ENCODE peak calls at places on chromosomes 11 and 22, in seven cellular contexts. One of them, this sample, is unnamed.
A peak's percentile ranks its signal among the peaks of the same experiment; 100 is the strongest.

GRCh38 chr11:6608726-6609501 is 3.1 kb downstream of the TAF10 start:
- DNase-seq in central memory CD8-positive, alpha-beta T cell: no peak
- DNase-seq in mucosa of descending colon: no peak
- DNase-seq in GM23338: no peak
- DNase-seq in hippocampal formation: no peak
- DNase-seq in kidney epithelial cell: no peak
- DNase-seq in amniotic stem cell: no peak
- DNase-seq in this sample: no peak

GRCh38 chr11:115637842-115638241 is 133.6 kb upstream of the CADM1 start:
- DNase-seq in central memory CD8-positive, alpha-beta T cell: no peak
- DNase-seq in mucosa of descending colon: no peak
- DNase-seq in GM23338: no peak
- DNase-seq in hippocampal formation: no peak
- DNase-seq in kidney epithelial cell: no peak
- DNase-seq in amniotic stem cell: no peak
- DNase-seq in this sample: no peak

GRCh38 chr11:121448431-121448941 is 3.6 kb upstream of the SORL1 start:
- DNase-seq in central memory CD8-positive, alpha-beta T cell: no peak
- DNase-seq in mucosa of descending colon: no peak
- DNase-seq in GM23338: no peak
- DNase-seq in hippocampal formation: no peak
- DNase-seq in kidney epithelial cell: no peak
- DNase-seq in amniotic stem cell: no peak
- DNase-seq in this sample: no peak

GRCh38 chr22:49370841-49371301 is 456.8 kb downstream of the BRD1 start:
- DNase-seq in central memory CD8-positive, alpha-beta T cell: no peak
- DNase-seq in mucosa of descending colon: no peak
- DNase-seq in GM23338: no peak
- DNase-seq in hippocampal formation: no peak
- DNase-seq in kidney epithelial cell: no peak
- DNase-seq in amniotic stem cell: no peak
- DNase-seq in this sample: no peak

GRCh38 chr22:46951973-46952372 is 189.5 kb downstream of the TBC1D22A start:
- DNase-seq in central memory CD8-positive, alpha-beta T cell: no peak
- DNase-seq in mucosa of descending colon: no peak
- DNase-seq in GM23338: no peak
- DNase-seq in hippocampal formation: no peak
- DNase-seq in kidney epithelial cell: no peak
- DNase-seq in amniotic stem cell: no peak
- DNase-seq in this sample: no peak

GRCh38 chr11:128497057-128497957 is 90.1 kb downstream of the ETS1 start:
- DNase-seq in central memory CD8-positive, alpha-beta T cell: no peak
- DNase-seq in mucosa of descending colon: no peak
- DNase-seq in GM23338: no peak
- DNase-seq in hippocampal formation: no peak
- DNase-seq in kidney epithelial cell: peak; percentile 91
- DNase-seq in amniotic stem cell: peak; percentile 89
- DNase-seq in this sample: peak; percentile 61

GRCh38 chr11:112661571-112661970 is 299.6 kb upstream of the NCAM1 start:
- DNase-seq in central memory CD8-positive, alpha-beta T cell: no peak
- DNase-seq in mucosa of descending colon: no peak
- DNase-seq in GM23338: no peak
- DNase-seq in hippocampal formation: no peak
- DNase-seq in kidney epithelial cell: no peak
- DNase-seq in amniotic stem cell: no peak
- DNase-seq in this sample: no peak

GRCh38 chr22:43530864-43531201 is 119.0 kb downstream of the MPPED1 start:
- DNase-seq in central memory CD8-positive, alpha-beta T cell: no peak
- DNase-seq in mucosa of descending colon: no peak
- DNase-seq in GM23338: peak; percentile 24
- DNase-seq in hippocampal formation: no peak
- DNase-seq in kidney epithelial cell: no peak
- DNase-seq in amniotic stem cell: no peak
- DNase-seq in this sample: no peak

GRCh38 chr11:103648670-103649400 is 387.6 kb upstream of the DDI1 start:
- DNase-seq in central memory CD8-positive, alpha-beta T cell: no peak
- DNase-seq in mucosa of descending colon: no peak
- DNase-seq in GM23338: no peak
- DNase-seq in hippocampal formation: no peak
- DNase-seq in kidney epithelial cell: no peak
- DNase-seq in amniotic stem cell: no peak
- DNase-seq in this sample: no peak

GRCh38 chr22:50267591-50268390 is 2.4 kb downstream of the MAPK11 start:
- DNase-seq in central memory CD8-positive, alpha-beta T cell: no peak
- DNase-seq in mucosa of descending colon: peak; percentile 71
- DNase-seq in GM23338: peak; percentile 81
- DNase-seq in hippocampal formation: no peak
- DNase-seq in kidney epithelial cell: no peak
- DNase-seq in amniotic stem cell: no peak
- DNase-seq in this sample: peak; percentile 91

GRCh38 chr22:18154821-18155390 is 4.9 kb downstream of the USP18 start:
- DNase-seq in central memory CD8-positive, alpha-beta T cell: no peak
- DNase-seq in mucosa of descending colon: no peak
- DNase-seq in GM23338: no peak
- DNase-seq in hippocampal formation: no peak
- DNase-seq in kidney epithelial cell: no peak
- DNase-seq in amniotic stem cell: no peak
- DNase-seq in this sample: no peak

GRCh38 chr11:118846181-118846946 is 37.3 kb upstream of the CXCR5 start:
- DNase-seq in central memory CD8-positive, alpha-beta T cell: no peak
- DNase-seq in mucosa of descending colon: no peak
- DNase-seq in GM23338: peak; percentile 68
- DNase-seq in hippocampal formation: no peak
- DNase-seq in kidney epithelial cell: no peak
- DNase-seq in amniotic stem cell: no peak
- DNase-seq in this sample: no peak

GRCh38 chr11:8937159-8937558 is 4.4 kb upstream of the C11orf16 start:
- DNase-seq in central memory CD8-positive, alpha-beta T cell: no peak
- DNase-seq in mucosa of descending colon: no peak
- DNase-seq in GM23338: no peak
- DNase-seq in hippocampal formation: no peak
- DNase-seq in kidney epithelial cell: no peak
- DNase-seq in amniotic stem cell: no peak
- DNase-seq in this sample: no peak

GRCh38 chr11:107157146-107157808 is 139.0 kb upstream of the GUCY1A2 start:
- DNase-seq in central memory CD8-positive, alpha-beta T cell: no peak
- DNase-seq in mucosa of descending colon: no peak
- DNase-seq in GM23338: peak; percentile 59
- DNase-seq in hippocampal formation: no peak
- DNase-seq in kidney epithelial cell: no peak
- DNase-seq in amniotic stem cell: no peak
- DNase-seq in this sample: no peak

GRCh38 chr22:38873469-38874411 is 1.7 kb upstream of the CBX6 start:
- DNase-seq in central memory CD8-positive, alpha-beta T cell: no peak
- DNase-seq in mucosa of descending colon: no peak
- DNase-seq in GM23338: no peak
- DNase-seq in hippocampal formation: no peak
- DNase-seq in kidney epithelial cell: no peak
- DNase-seq in amniotic stem cell: no peak
- DNase-seq in this sample: no peak

GRCh38 chr22:46557736-46558480 is 20.5 kb upstream of the CELSR1 start:
- DNase-seq in central memory CD8-positive, alpha-beta T cell: no peak
- DNase-seq in mucosa of descending colon: no peak
- DNase-seq in GM23338: no peak
- DNase-seq in hippocampal formation: no peak
- DNase-seq in kidney epithelial cell: no peak
- DNase-seq in amniotic stem cell: no peak
- DNase-seq in this sample: no peak

GRCh38 chr22:30989473-30989872 is 20.4 kb downstream of the TUG1 start:
- DNase-seq in central memory CD8-positive, alpha-beta T cell: no peak
- DNase-seq in mucosa of descending colon: no peak
- DNase-seq in GM23338: no peak
- DNase-seq in hippocampal formation: no peak
- DNase-seq in kidney epithelial cell: no peak
- DNase-seq in amniotic stem cell: no peak
- DNase-seq in this sample: no peak

GRCh38 chr11:1336836-1337646 is 27.6 kb upstream of the TOLLIP start:
- DNase-seq in central memory CD8-positive, alpha-beta T cell: peak; percentile 36
- DNase-seq in mucosa of descending colon: peak; percentile 76
- DNase-seq in GM23338: peak; percentile 59
- DNase-seq in hippocampal formation: no peak
- DNase-seq in kidney epithelial cell: no peak
- DNase-seq in amniotic stem cell: no peak
- DNase-seq in this sample: no peak

GRCh38 chr11:19736831-19737230 is 24.2 kb downstream of the NAV2 start:
- DNase-seq in central memory CD8-positive, alpha-beta T cell: no peak
- DNase-seq in mucosa of descending colon: no peak
- DNase-seq in GM23338: no peak
- DNase-seq in hippocampal formation: no peak
- DNase-seq in kidney epithelial cell: no peak
- DNase-seq in amniotic stem cell: no peak
- DNase-seq in this sample: no peak

GRCh38 chr11:43969543-43969942 is 27.1 kb downstream of the C11orf96 start:
- DNase-seq in central memory CD8-positive, alpha-beta T cell: no peak
- DNase-seq in mucosa of descending colon: no peak
- DNase-seq in GM23338: no peak
- DNase-seq in hippocampal formation: no peak
- DNase-seq in kidney epithelial cell: no peak
- DNase-seq in amniotic stem cell: no peak
- DNase-seq in this sample: peak; percentile 40

GRCh38 chr22:37806409-37807338 is 1.1 kb upstream of the GCAT start:
- DNase-seq in central memory CD8-positive, alpha-beta T cell: no peak
- DNase-seq in mucosa of descending colon: no peak
- DNase-seq in GM23338: peak; percentile 47
- DNase-seq in hippocampal formation: no peak
- DNase-seq in kidney epithelial cell: no peak
- DNase-seq in amniotic stem cell: no peak
- DNase-seq in this sample: peak; percentile 60

GRCh38 chr11:114109206-114110090 is 49.9 kb downstream of the ZBTB16 start:
- DNase-seq in central memory CD8-positive, alpha-beta T cell: no peak
- DNase-seq in mucosa of descending colon: no peak
- DNase-seq in GM23338: no peak
- DNase-seq in hippocampal formation: no peak
- DNase-seq in kidney epithelial cell: no peak
- DNase-seq in amniotic stem cell: no peak
- DNase-seq in this sample: no peak

GRCh38 chr11:122656631-122657101 is 1.1 kb downstream of the UBASH3B start:
- DNase-seq in central memory CD8-positive, alpha-beta T cell: peak; percentile 19
- DNase-seq in mucosa of descending colon: peak; percentile 62
- DNase-seq in GM23338: peak; percentile 63
- DNase-seq in hippocampal formation: no peak
- DNase-seq in kidney epithelial cell: no peak
- DNase-seq in amniotic stem cell: no peak
- DNase-seq in this sample: peak; percentile 37

GRCh38 chr11:65432686-65433582 is 10.3 kb downstream of the NEAT1 start:
- DNase-seq in central memory CD8-positive, alpha-beta T cell: no peak
- DNase-seq in mucosa of descending colon: no peak
- DNase-seq in GM23338: peak; percentile 58
- DNase-seq in hippocampal formation: no peak
- DNase-seq in kidney epithelial cell: no peak
- DNase-seq in amniotic stem cell: no peak
- DNase-seq in this sample: no peak

GRCh38 chr11:45092901-45093760 is 53.3 kb upstream of the PRDM11 start:
- DNase-seq in central memory CD8-positive, alpha-beta T cell: peak; percentile 55
- DNase-seq in mucosa of descending colon: no peak
- DNase-seq in GM23338: no peak
- DNase-seq in hippocampal formation: no peak
- DNase-seq in kidney epithelial cell: peak; percentile 70
- DNase-seq in amniotic stem cell: no peak
- DNase-seq in this sample: peak; percentile 50

GRCh38 chr11:111526501-111526900 is 11.9 kb downstream of the HOATZ start:
- DNase-seq in central memory CD8-positive, alpha-beta T cell: no peak
- DNase-seq in mucosa of descending colon: no peak
- DNase-seq in GM23338: no peak
- DNase-seq in hippocampal formation: no peak
- DNase-seq in kidney epithelial cell: peak; percentile 50
- DNase-seq in amniotic stem cell: no peak
- DNase-seq in this sample: peak; percentile 49

GRCh38 chr22:30922151-30922611 is 46.4 kb downstream of the MORC2 start:
- DNase-seq in central memory CD8-positive, alpha-beta T cell: peak; percentile 64
- DNase-seq in mucosa of descending colon: peak; percentile 82
- DNase-seq in GM23338: peak; percentile 43
- DNase-seq in hippocampal formation: peak; percentile 24
- DNase-seq in kidney epithelial cell: peak; percentile 2
- DNase-seq in amniotic stem cell: no peak
- DNase-seq in this sample: peak; percentile 55

GRCh38 chr22:49139492-49140151 is 688.1 kb downstream of the BRD1 start:
- DNase-seq in central memory CD8-positive, alpha-beta T cell: no peak
- DNase-seq in mucosa of descending colon: no peak
- DNase-seq in GM23338: no peak
- DNase-seq in hippocampal formation: no peak
- DNase-seq in kidney epithelial cell: no peak
- DNase-seq in amniotic stem cell: no peak
- DNase-seq in this sample: no peak

GRCh38 chr22:43292633-43293025 is 50.5 kb downstream of the SCUBE1 start:
- DNase-seq in central memory CD8-positive, alpha-beta T cell: no peak
- DNase-seq in mucosa of descending colon: no peak
- DNase-seq in GM23338: no peak
- DNase-seq in hippocampal formation: no peak
- DNase-seq in kidney epithelial cell: no peak
- DNase-seq in amniotic stem cell: no peak
- DNase-seq in this sample: no peak

GRCh38 chr22:46091277-46091977 is 58.9 kb upstream of the PPARA start:
- DNase-seq in central memory CD8-positive, alpha-beta T cell: no peak
- DNase-seq in mucosa of descending colon: peak; percentile 26
- DNase-seq in GM23338: no peak
- DNase-seq in hippocampal formation: no peak
- DNase-seq in kidney epithelial cell: no peak
- DNase-seq in amniotic stem cell: no peak
- DNase-seq in this sample: no peak

GRCh38 chr11:4798427-4799183 is 5.6 kb downstream of the OR52R1 start:
- DNase-seq in central memory CD8-positive, alpha-beta T cell: no peak
- DNase-seq in mucosa of descending colon: no peak
- DNase-seq in GM23338: no peak
- DNase-seq in hippocampal formation: no peak
- DNase-seq in kidney epithelial cell: no peak
- DNase-seq in amniotic stem cell: no peak
- DNase-seq in this sample: no peak

GRCh38 chr22:20619042-20619892 is 111.9 kb downstream of the MED15 start:
- DNase-seq in central memory CD8-positive, alpha-beta T cell: no peak
- DNase-seq in mucosa of descending colon: no peak
- DNase-seq in GM23338: no peak
- DNase-seq in hippocampal formation: no peak
- DNase-seq in kidney epithelial cell: no peak
- DNase-seq in amniotic stem cell: no peak
- DNase-seq in this sample: no peak

GRCh38 chr11:75262436-75262835 is 21.9 kb downstream of the TPBGL start:
- DNase-seq in central memory CD8-positive, alpha-beta T cell: no peak
- DNase-seq in mucosa of descending colon: no peak
- DNase-seq in GM23338: no peak
- DNase-seq in hippocampal formation: no peak
- DNase-seq in kidney epithelial cell: no peak
- DNase-seq in amniotic stem cell: no peak
- DNase-seq in this sample: no peak

GRCh38 chr11:61162092-61162935 is 1.1 kb upstream of the VPS37C start:
- DNase-seq in central memory CD8-positive, alpha-beta T cell: no peak
- DNase-seq in mucosa of descending colon: no peak
- DNase-seq in GM23338: peak; percentile 57
- DNase-seq in hippocampal formation: no peak
- DNase-seq in kidney epithelial cell: no peak
- DNase-seq in amniotic stem cell: no peak
- DNase-seq in this sample: no peak